ENCODE peak calls at places on chromosomes 16 and 17, in six cellular contexts. N is CD4-positive, CD25-positive, alpha-beta regulatory T cell; W is right atrium auricular region; Y is IMR-90; G is left ventricle myocardium inferior; D is left lung. X is an unnamed sample.

GRCh38 chr17:82449136-82449882 is 1.2 kb downstream of the CYBC1 start:
- DNase-seq in N (peak), W (no peak), Y (no peak), G (no peak), D (no peak), X (no peak)

GRCh38 chr17:35003778-35004177 is 23.5 kb downstream of the LIG3 start:
- DNase-seq in N (no peak), W (no peak), Y (no peak), G (no peak), D (no peak), X (no peak)

GRCh38 chr17:32298721-32299578 is 33.3 kb downstream of the RHBDL3 start:
- DNase-seq in N (no peak), W (no peak), Y (no peak), G (no peak), D (no peak), X (no peak)

GRCh38 chr17:80441133-80441578 is 26.2 kb downstream of the ENDOV start:
- DNase-seq in N (peak), W (no peak), Y (peak), G (peak), D (no peak), X (no peak)

GRCh38 chr16:68401871-68402747 is 46.2 kb downstream of the SMPD3 start:
- DNase-seq in N (no peak), W (no peak), Y (peak), G (no peak), D (no peak), X (peak)

GRCh38 chr16:29745126-29745852 is 501 bp downstream of the C16orf54 start:
- DNase-seq in N (peak), W (no peak), Y (no peak), G (peak), D (peak), X (no peak)

GRCh38 chr16:23640959-23641765 is at the start of the genes DCTN5 and PALB2:
- DNase-seq in N (peak), W (peak), Y (peak), G (peak), D (peak), X (peak)

GRCh38 chr16:73060948-73061495 is 13.1 kb upstream of the ZFHX3 start:
- DNase-seq in N (no peak), W (no peak), Y (no peak), G (no peak), D (no peak), X (no peak)

GRCh38 chr17:48456584-48456983 is 26.6 kb upstream of the SKAP1 start:
- DNase-seq in N (no peak), W (no peak), Y (no peak), G (no peak), D (no peak), X (peak)

GRCh38 chr16:71356051-71356740 is 2.3 kb upstream of the CALB2 start:
- DNase-seq in N (no peak), W (no peak), Y (no peak), G (no peak), D (no peak), X (no peak)

GRCh38 chr16:21159281-21159951 is 942 bp downstream of the LDAF1 start:
- DNase-seq in N (no peak), W (no peak), Y (no peak), G (peak), D (peak), X (peak)

GRCh38 chr17:82836823-82837357 is 2.9 kb downstream of the ZNF750 start:
- DNase-seq in N (no peak), W (no peak), Y (no peak), G (no peak), D (no peak), X (no peak)

GRCh38 chr16:52470601-52471000 is 76.3 kb downstream of the TOX3 start:
- DNase-seq in N (no peak), W (no peak), Y (no peak), G (no peak), D (no peak), X (no peak)

GRCh38 chr17:51366866-51367265 is 106.5 kb downstream of the UTP18 start:
- DNase-seq in N (no peak), W (no peak), Y (no peak), G (no peak), D (no peak), X (no peak)

GRCh38 chr17:76529224-76529642 is 8.3 kb downstream of the CYGB start:
- DNase-seq in N (no peak), W (peak), Y (peak), G (peak), D (no peak), X (peak)

GRCh38 chr17:76529643-76530488 is 7.6 kb downstream of the CYGB start:
- DNase-seq in N (no peak), W (peak), Y (peak), G (peak), D (no peak), X (peak)

GRCh38 chr17:76527430-76528111 is 9.9 kb downstream of the CYGB start:
- DNase-seq in N (peak), W (peak), Y (peak), G (peak), D (peak), X (peak)

GRCh38 chr17:76528156-76528527 is 9.4 kb downstream of the CYGB start:
- DNase-seq in N (no peak), W (no peak), Y (peak), G (peak), D (no peak), X (no peak)

GRCh38 chr17:76528528-76529223 is 8.8 kb downstream of the CYGB start:
- DNase-seq in N (no peak), W (peak), Y (peak), G (peak), D (no peak), X (no peak)
- H3K4me3 ChIP-seq in N (no peak), W (peak), Y (no peak), G (peak), D (no peak), X (no peak)

GRCh38 chr17:58331815-58332719 is 3.5 kb upstream of the TSPOAP1 start:
- DNase-seq in N (peak), W (no peak), Y (no peak), G (peak), D (peak), X (no peak)
- H3K4me3 ChIP-seq in N (peak), W (peak), Y (no peak), G (peak), D (peak), X (no peak)

GRCh38 chr17:1186214-1186820 is 6.5 kb upstream of the ABR start:
- DNase-seq in N (no peak), W (no peak), Y (peak), G (no peak), D (peak), X (peak)
- H3K4me3 ChIP-seq in N (no peak), W (peak), Y (no peak), G (peak), D (no peak), X (no peak)

DNA sequence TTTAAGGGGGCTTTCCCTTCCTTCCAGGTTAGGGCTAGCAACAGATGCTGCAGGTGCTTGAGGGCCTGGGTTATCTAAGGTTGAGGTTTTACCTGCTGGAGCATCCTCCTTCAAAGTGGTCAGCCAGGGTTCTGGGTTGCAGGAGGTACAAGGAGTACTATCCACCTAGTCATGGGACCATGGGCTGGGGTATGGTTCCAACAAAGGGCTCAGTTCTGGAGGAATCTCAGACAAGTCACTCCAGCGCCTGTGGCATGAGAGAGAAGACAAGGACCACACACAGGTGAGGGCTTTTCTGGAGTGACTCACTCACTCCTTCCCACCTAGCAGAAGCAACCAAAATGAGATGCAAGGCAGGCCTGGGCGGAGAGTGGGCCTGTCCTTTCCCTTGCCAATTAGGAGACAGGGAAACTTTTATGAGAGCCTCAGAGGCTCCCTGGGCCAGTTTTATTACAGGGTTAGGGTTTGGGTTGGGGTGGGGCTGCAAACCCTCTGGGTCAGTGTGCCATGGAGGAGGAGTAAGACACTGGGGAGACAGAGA is 2.2 kb downstream of the MYO19 start:
- DNase-seq in N (no peak), W (no peak), Y (no peak), G (no peak), D (no peak), X (peak)
- H3K4me3 ChIP-seq in N (no peak), W (no peak), Y (no peak), G (no peak), D (no peak), X (no peak)

GRCh38 chr17:76732734-76733617 is 4.2 kb downstream of the SRSF2 start:
- DNase-seq in N (no peak), W (no peak), Y (no peak), G (no peak), D (no peak), X (no peak)
- H3K4me3 ChIP-seq in N (peak), W (no peak), Y (no peak), G (peak), D (no peak), X (no peak)

GRCh38 chr17:74843352-74843627 is 16.4 kb downstream of the GRIN2C start:
- DNase-seq in N (no peak), W (no peak), Y (no peak), G (no peak), D (no peak), X (no peak)
- H3K4me3 ChIP-seq in N (no peak), W (no peak), Y (no peak), G (peak), D (peak), X (no peak)